ENCODE peak calls at places on chromosomes 2 and 18, in five cellular contexts. One of them, this sample, is unnamed.

GRCh38 chr18:63138469-63139340 is 180.9 kb downstream of the BCL2 start:
- DNase-seq in iPS-NIHi11: peak; percentile 79
- DNase-seq in right lobe of liver: no peak
- DNase-seq in SW480: no peak
- DNase-seq in EH: no peak
- DNase-seq in this sample: no peak

GRCh38 chr2:191050640-191050987 is 36.6 kb upstream of the STAT1 start:
- DNase-seq in iPS-NIHi11: no peak
- DNase-seq in right lobe of liver: no peak
- DNase-seq in SW480: no peak
- DNase-seq in EH: peak; percentile 92
- DNase-seq in this sample: no peak

GRCh38 chr2:44582363-44583008 is 220.7 kb downstream of the CAMKMT start:
- DNase-seq in iPS-NIHi11: peak; percentile 13
- DNase-seq in right lobe of liver: no peak
- DNase-seq in SW480: no peak
- DNase-seq in EH: peak; percentile 32
- DNase-seq in this sample: no peak

GRCh38 chr2:240410004-240410403 is 25.5 kb upstream of the GPC1 start:
- DNase-seq in iPS-NIHi11: no peak
- DNase-seq in right lobe of liver: no peak
- DNase-seq in SW480: no peak
- DNase-seq in EH: no peak
- DNase-seq in this sample: no peak

GRCh38 chr18:79754831-79755351 is 42.8 kb upstream of the KCNG2 start:
- DNase-seq in iPS-NIHi11: no peak
- DNase-seq in right lobe of liver: no peak
- DNase-seq in SW480: no peak
- DNase-seq in EH: no peak
- DNase-seq in this sample: no peak

GRCh38 chr18:22340340-22340739 is 77.4 kb downstream of the CTAGE1 start:
- DNase-seq in iPS-NIHi11: no peak
- DNase-seq in right lobe of liver: no peak
- DNase-seq in SW480: no peak
- DNase-seq in EH: no peak
- DNase-seq in this sample: no peak

GRCh38 chr2:102735431-102736130 is 26.2 kb upstream of the TMEM182 start:
- DNase-seq in iPS-NIHi11: no peak
- DNase-seq in right lobe of liver: peak; percentile 48
- DNase-seq in SW480: peak; percentile 43
- DNase-seq in EH: peak; percentile 46
- DNase-seq in this sample: no peak

GRCh38 chr2:238861766-238862315 is 14.0 kb downstream of the TWIST2 start:
- DNase-seq in iPS-NIHi11: no peak
- DNase-seq in right lobe of liver: no peak
- DNase-seq in SW480: no peak
- DNase-seq in EH: peak; percentile 30
- DNase-seq in this sample: no peak

GRCh38 chr2:121992700-121993099 is 237.2 kb downstream of the TSN start:
- DNase-seq in iPS-NIHi11: no peak
- DNase-seq in right lobe of liver: no peak
- DNase-seq in SW480: peak; percentile 7
- DNase-seq in EH: no peak
- DNase-seq in this sample: no peak

GRCh38 chr18:79796016-79796415 is 1.7 kb upstream of the KCNG2 start:
- DNase-seq in iPS-NIHi11: no peak
- DNase-seq in right lobe of liver: no peak
- DNase-seq in SW480: no peak
- DNase-seq in EH: no peak
- DNase-seq in this sample: peak; percentile 35

GRCh38 chr2:103002954-103003353 is 241.1 kb downstream of the TMEM182 start:
- DNase-seq in iPS-NIHi11: no peak
- DNase-seq in right lobe of liver: no peak
- DNase-seq in SW480: no peak
- DNase-seq in EH: no peak
- DNase-seq in this sample: no peak

GRCh38 chr18:11518788-11519685 is 90.4 kb upstream of the SLC35G4 start:
- DNase-seq in iPS-NIHi11: peak; percentile 87
- DNase-seq in right lobe of liver: peak; percentile 51
- DNase-seq in SW480: peak; percentile 50
- DNase-seq in EH: peak; percentile 49
- DNase-seq in this sample: peak; percentile 61

GRCh38 chr2:241227635-241227993 is 39.1 kb downstream of the ANO7 start:
- DNase-seq in iPS-NIHi11: no peak
- DNase-seq in right lobe of liver: no peak
- DNase-seq in SW480: no peak
- DNase-seq in EH: no peak
- DNase-seq in this sample: peak; percentile 39

GRCh38 chr2:9057939-9058761 is 54.7 kb upstream of the MBOAT2 start:
- DNase-seq in iPS-NIHi11: no peak
- DNase-seq in right lobe of liver: no peak
- DNase-seq in SW480: no peak
- DNase-seq in EH: peak; percentile 66
- DNase-seq in this sample: no peak

GRCh38 chr2:167013227-167013626 is 124.9 kb downstream of the XIRP2 start:
- DNase-seq in iPS-NIHi11: no peak
- DNase-seq in right lobe of liver: no peak
- DNase-seq in SW480: no peak
- DNase-seq in EH: no peak
- DNase-seq in this sample: no peak

GRCh38 chr18:46278481-46279465 is 174.6 kb downstream of the HAUS1 start:
- DNase-seq in iPS-NIHi11: no peak
- DNase-seq in right lobe of liver: no peak
- DNase-seq in SW480: no peak
- DNase-seq in EH: peak; percentile 92
- DNase-seq in this sample: no peak

GRCh38 chr2:168118733-168119518 is 128.5 kb downstream of the STK39 start:
- DNase-seq in iPS-NIHi11: peak; percentile 32
- DNase-seq in right lobe of liver: no peak
- DNase-seq in SW480: peak; percentile 53
- DNase-seq in EH: peak; percentile 75
- DNase-seq in this sample: no peak

GRCh38 chr2:160295519-160296231 is 95.6 kb upstream of the ITGB6 start:
- DNase-seq in iPS-NIHi11: no peak
- DNase-seq in right lobe of liver: no peak
- DNase-seq in SW480: no peak
- DNase-seq in EH: no peak
- DNase-seq in this sample: no peak

GRCh38 chr2:101063352-101063751 is 61.3 kb downstream of the RPL31 start:
- DNase-seq in iPS-NIHi11: no peak
- DNase-seq in right lobe of liver: no peak
- DNase-seq in SW480: peak; percentile 64
- DNase-seq in EH: peak; percentile 78
- DNase-seq in this sample: no peak

GRCh38 chr2:180747728-180748127 is 232.7 kb upstream of the UBE2E3 start:
- DNase-seq in iPS-NIHi11: no peak
- DNase-seq in right lobe of liver: no peak
- DNase-seq in SW480: no peak
- DNase-seq in EH: no peak
- DNase-seq in this sample: no peak

GRCh38 chr2:105521176-105521575 is 122.3 kb upstream of the FHL2 start:
- DNase-seq in iPS-NIHi11: peak; percentile 69
- DNase-seq in right lobe of liver: no peak
- DNase-seq in SW480: peak; percentile 31
- DNase-seq in EH: peak; percentile 39
- DNase-seq in this sample: no peak

GRCh38 chr2:6943971-6944370 is 26.8 kb downstream of the RNF144A start:
- DNase-seq in iPS-NIHi11: no peak
- DNase-seq in right lobe of liver: no peak
- DNase-seq in SW480: no peak
- DNase-seq in EH: no peak
- DNase-seq in this sample: no peak

GRCh38 chr2:26614205-26615128 is 26.7 kb downstream of the CIB4 start:
- DNase-seq in iPS-NIHi11: no peak
- DNase-seq in right lobe of liver: no peak
- DNase-seq in SW480: no peak
- DNase-seq in EH: no peak
- DNase-seq in this sample: no peak

GRCh38 chr2:51711761-51712160 is 679.8 kb upstream of the NRXN1 start:
- DNase-seq in iPS-NIHi11: no peak
- DNase-seq in right lobe of liver: no peak
- DNase-seq in SW480: no peak
- DNase-seq in EH: no peak
- DNase-seq in this sample: no peak

GRCh38 chr2:232400244-232401015 is 6.2 kb upstream of the ALPG start:
- DNase-seq in iPS-NIHi11: no peak
- DNase-seq in right lobe of liver: no peak
- DNase-seq in SW480: no peak
- DNase-seq in EH: no peak
- DNase-seq in this sample: no peak

GRCh38 chr18:34723143-34723542 is 13.0 kb downstream of the DTNA start:
- DNase-seq in iPS-NIHi11: no peak
- DNase-seq in right lobe of liver: no peak
- DNase-seq in SW480: no peak
- DNase-seq in EH: peak; percentile 8
- DNase-seq in this sample: no peak

GRCh38 chr2:181430406-181431199 is 26.6 kb upstream of the ITGA4 start:
- DNase-seq in iPS-NIHi11: no peak
- DNase-seq in right lobe of liver: no peak
- DNase-seq in SW480: no peak
- DNase-seq in EH: peak; percentile 38
- DNase-seq in this sample: no peak

GRCh38 chr2:113876503-113877387 is 13.1 kb upstream of the ACTR3 start:
- DNase-seq in iPS-NIHi11: peak; percentile 37
- DNase-seq in right lobe of liver: peak; percentile 33
- DNase-seq in SW480: peak; percentile 91
- DNase-seq in EH: no peak
- DNase-seq in this sample: peak; percentile 91

GRCh38 chr2:176637497-176638166 is 368.4 kb downstream of the MTX2 start:
- DNase-seq in iPS-NIHi11: peak; percentile 69
- DNase-seq in right lobe of liver: peak; percentile 27
- DNase-seq in SW480: peak; percentile 46
- DNase-seq in EH: peak; percentile 48
- DNase-seq in this sample: peak; percentile 92

GRCh38 chr2:64454316-64455030 is 511 bp downstream of the LGALSL start:
- DNase-seq in iPS-NIHi11: peak; percentile 92
- DNase-seq in right lobe of liver: peak; percentile 78
- DNase-seq in SW480: peak; percentile 70
- DNase-seq in EH: peak; percentile 47
- DNase-seq in this sample: peak; percentile 86

GRCh38 chr18:8176554-8176953 is 432.7 kb upstream of the RAB12 start:
- DNase-seq in iPS-NIHi11: no peak
- DNase-seq in right lobe of liver: no peak
- DNase-seq in SW480: no peak
- DNase-seq in EH: peak; percentile 19
- DNase-seq in this sample: no peak

GRCh38 chr2:74405994-74406583 is 15.3 kb downstream of the C2orf81 start:
- DNase-seq in iPS-NIHi11: no peak
- DNase-seq in right lobe of liver: no peak
- DNase-seq in SW480: no peak
- DNase-seq in EH: no peak
- DNase-seq in this sample: no peak